ENCODE peak calls at places on chromosomes 12 and 14, in six cellular contexts. Q is tibial artery, V is uterus, C is heart left ventricle, B is lung, T is left ventricle myocardium inferior. N is an unnamed sample.

GRCh38 chr14:101972126-101972785 is 7.9 kb downstream of the DYNC1H1 start:
- DNase-seq in Q (peak), C (peak), V (peak), T (peak), B (peak), N (peak)

GRCh38 chr12:32466187-32466586 is 66.8 kb downstream of the FGD4 start:
- DNase-seq in Q (no peak), B (no peak), C (no peak), V (no peak), T (no peak), N (no peak)

GRCh38 chr12:113416091-113416754 is 6.0 kb upstream of the SDSL start:
- DNase-seq in C (no peak), Q (no peak), T (no peak), V (no peak), B (no peak), N (no peak)

GRCh38 chr12:15278816-15279658 is 43.3 kb upstream of the PTPRO start:
- DNase-seq in T (peak), V (peak), B (peak), Q (peak), C (peak), N (no peak)

GRCh38 chr12:7060353-7060954 is at the start of gene C1S:
- DNase-seq in T (peak), Q (peak), B (peak), V (peak), C (peak), N (peak)

GRCh38 chr14:90714811-90715210 is 101.4 kb downstream of the TTC7B start:
- DNase-seq in C (no peak), B (no peak), Q (no peak), V (no peak), T (no peak), N (no peak)

GRCh38 chr12:104790296-104791125 is 167.6 kb downstream of the SLC41A2 start:
- DNase-seq in V (peak), Q (peak), T (peak), C (peak), B (peak), N (no peak)

GRCh38 chr12:122473543-122474323 is 27.0 kb downstream of the ZCCHC8 start:
- DNase-seq in V (peak), B (no peak), T (no peak), C (no peak), Q (no peak), N (no peak)

GRCh38 chr12:124754949-124755800 is 108.5 kb downstream of the SCARB1 start:
- DNase-seq in C (peak), Q (peak), V (peak), T (peak), B (peak), N (no peak)

GRCh38 chr12:57001448-57001906 is 4.9 kb downstream of the ZBTB39 start:
- DNase-seq in T (peak), Q (no peak), C (peak), V (peak), B (peak), N (no peak)

GRCh38 chr14:94650444-94650775 is 38.2 kb downstream of the SERPINA3 start:
- DNase-seq in Q (no peak), B (no peak), C (no peak), V (no peak), T (no peak), N (no peak)

GRCh38 chr14:104749958-104750529 is 2.9 kb upstream of the SIVA1 start:
- DNase-seq in C (no peak), Q (no peak), T (no peak), V (no peak), B (no peak), N (no peak)

GRCh38 chr14:88902850-88903249 is 78.4 kb downstream of the TTC8 start:
- DNase-seq in C (no peak), Q (no peak), B (no peak), T (no peak), V (no peak), N (no peak)

GRCh38 chr12:111330800-111331752 is 37.8 kb downstream of the PHETA1 start:
- DNase-seq in V (no peak), T (no peak), C (no peak), B (no peak), Q (no peak), N (peak)

GRCh38 chr12:122452701-122453285 is 30.3 kb upstream of the CLIP1 start:
- DNase-seq in Q (no peak), C (no peak), T (no peak), B (no peak), V (no peak), N (no peak)

GRCh38 chr12:82415402-82415801 is 57.1 kb downstream of the METTL25 start:
- DNase-seq in Q (no peak), V (no peak), B (no peak), T (no peak), C (no peak), N (no peak)

GRCh38 chr14:99035712-99036593 is 236.0 kb downstream of the BCL11B start:
- DNase-seq in C (peak), V (peak), B (peak), Q (peak), T (peak), N (peak)

GRCh38 chr14:31206536-31207286 is 882 bp downstream of the HECTD1 start:
- DNase-seq in B (peak), V (peak), T (peak), Q (peak), C (peak), N (no peak)

GRCh38 chr14:62897057-62897456 is 148.2 kb downstream of the KCNH5 start:
- DNase-seq in B (no peak), T (no peak), Q (no peak), V (no peak), C (no peak), N (no peak)

GRCh38 chr12:66493841-66494240 is 185.0 kb downstream of the GRIP1 start:
- DNase-seq in C (no peak), T (no peak), B (no peak), V (no peak), Q (no peak), N (no peak)

GRCh38 chr12:59173696-59174095 is 253.4 kb upstream of the LRIG3 start:
- DNase-seq in C (no peak), Q (no peak), T (no peak), V (no peak), B (no peak), N (no peak)

GRCh38 chr12:104044158-104044557 is 5.8 kb downstream of the GLT8D2 start:
- DNase-seq in B (no peak), V (no peak), T (no peak), C (no peak), Q (no peak), N (no peak)

GRCh38 chr14:104287301-104288009 is 149.1 kb downstream of the KIF26A start:
- DNase-seq in C (no peak), T (peak), Q (peak), B (no peak), V (no peak), N (no peak)

GRCh38 chr12:51798507-51798906 is 50.0 kb downstream of the FIGNL2 start:
- DNase-seq in T (no peak), C (no peak), Q (no peak), B (no peak), V (no peak), N (no peak)

GRCh38 chr12:170361-171225 is 43.4 kb downstream of the SLC6A12 start:
- DNase-seq in T (no peak), Q (no peak), B (no peak), C (no peak), V (no peak), N (no peak)

GRCh38 chr12:50533971-50534370 is 29.2 kb downstream of the DIP2B start:
- DNase-seq in Q (no peak), C (no peak), V (no peak), T (no peak), B (no peak), N (no peak)

GRCh38 chr12:131105736-131106356 is 152.1 kb downstream of the ADGRD1 start:
- DNase-seq in V (no peak), T (no peak), B (no peak), C (no peak), Q (peak), N (no peak)

GRCh38 chr12:120720234-120720968 is 5.2 kb upstream of the ACADS start:
- DNase-seq in T (no peak), B (no peak), Q (no peak), V (no peak), C (no peak), N (peak)

GRCh38 chr12:30953946-30954766 is 27.6 kb downstream of the TSPAN11 start:
- DNase-seq in B (no peak), Q (no peak), T (no peak), C (no peak), V (no peak), N (no peak)

GRCh38 chr12:62146323-62146722 is 113.9 kb upstream of the USP15 start:
- DNase-seq in T (no peak), B (no peak), Q (no peak), V (no peak), C (no peak), N (no peak)

GRCh38 chr12:113112043-113112899 is 23.3 kb downstream of the RASAL1 start:
- DNase-seq in V (no peak), B (no peak), C (no peak), T (no peak), Q (no peak), N (no peak)

GRCh38 chr12:132608231-132609171 is 1.9 kb downstream of the LRCOL1 start:
- DNase-seq in Q (no peak), V (no peak), T (no peak), C (no peak), B (no peak), N (no peak)

GRCh38 chr14:81435578-81436295 is 35.6 kb upstream of the STON2 start:
- DNase-seq in C (peak), B (peak), V (peak), T (peak), Q (peak), N (no peak)

GRCh38 chr12:46915082-46915481 is 89.3 kb upstream of the SLC38A4 start:
- DNase-seq in V (peak), C (no peak), T (peak), B (no peak), Q (no peak), N (peak)

GRCh38 chr12:26636710-26637328 is 196.2 kb downstream of the ITPR2 start:
- DNase-seq in T (no peak), V (no peak), Q (no peak), C (no peak), B (no peak), N (no peak)

GRCh38 chr12:5746917-5747316 is 198.1 kb downstream of the ANO2 start:
- DNase-seq in Q (no peak), V (no peak), C (no peak), B (no peak), T (no peak), N (no peak)

GRCh38 chr12:92464911-92465310 is 237.9 kb upstream of the PLEKHG7 start:
- DNase-seq in T (no peak), Q (no peak), C (no peak), V (no peak), B (no peak), N (no peak)

GRCh38 chr12:92462049-92462448 is 240.7 kb upstream of the PLEKHG7 start:
- DNase-seq in T (no peak), Q (no peak), V (no peak), C (no peak), B (no peak), N (no peak)

GRCh38 chr12:92462527-92462926 is 240.3 kb upstream of the PLEKHG7 start:
- DNase-seq in B (no peak), T (no peak), V (no peak), Q (no peak), C (no peak), N (no peak)

GRCh38 chr12:92465786-92466185 is 237.0 kb upstream of the PLEKHG7 start:
- DNase-seq in B (no peak), C (no peak), T (no peak), Q (no peak), V (no peak), N (no peak)

DNA sequence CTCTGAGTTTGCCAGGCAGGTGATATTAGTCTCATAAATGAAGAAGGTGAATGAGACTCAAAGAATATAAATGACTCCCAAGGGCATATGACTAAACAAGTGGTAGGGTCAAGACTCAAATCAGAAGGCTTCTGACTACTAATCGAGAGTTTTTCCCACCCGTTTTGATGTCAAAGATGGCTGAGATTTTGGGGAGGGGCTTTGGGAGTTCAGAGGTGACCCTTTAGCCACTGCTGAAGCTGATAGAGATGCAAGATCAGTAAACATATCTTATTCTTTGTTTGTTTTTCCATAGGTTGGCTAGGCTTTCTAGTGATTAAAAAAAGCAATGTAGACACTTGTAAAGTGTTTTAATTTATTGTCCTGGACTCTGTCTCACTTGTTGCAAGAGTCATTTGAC is 239.6 kb upstream of the PLEKHG7 start:
- DNase-seq in T (no peak), V (no peak), Q (no peak), C (no peak), B (no peak), N (no peak)
- H3K4me3 ChIP-seq in T (no peak), V (no peak), Q (no peak), C (no peak), B (no peak), N (no peak)

GRCh38 chr12:93970892-93971688 is 177.3 kb upstream of the PLXNC1 start:
- DNase-seq in C (no peak), V (no peak), Q (no peak), B (no peak), T (no peak), N (no peak)
- TF ChIP-seq CTCF in C (no peak), V (no peak), Q (no peak), B (no peak), T (no peak), N (no peak)

GRCh38 chr14:61578745-61579144 is 116.6 kb upstream of the HIF1A start:
- DNase-seq in Q (no peak), T (no peak), B (no peak), C (no peak), V (no peak), N (no peak)
- H3K27ac ChIP-seq in Q (no peak), T (no peak), B (no peak), C (no peak), V (no peak), N (no peak)

DNA sequence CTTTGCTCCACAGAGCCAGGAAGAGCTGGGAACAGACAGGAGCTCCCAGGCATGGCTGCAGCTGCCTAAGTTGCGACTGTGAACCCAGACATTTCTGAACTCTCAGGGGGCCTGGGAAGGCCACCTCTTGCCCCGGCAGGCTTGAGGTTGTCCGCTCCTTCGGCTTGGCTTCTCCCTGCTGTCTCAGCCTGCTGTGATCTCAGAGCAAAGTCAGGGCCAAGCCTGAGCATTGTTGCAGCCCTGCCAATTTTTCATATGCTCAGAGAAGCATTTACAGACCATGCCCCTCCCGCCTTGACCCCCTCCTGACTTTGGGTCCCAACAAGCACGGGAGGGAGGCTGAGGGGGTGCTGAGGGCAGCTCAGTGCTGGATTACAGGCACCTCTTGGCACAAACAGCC is 1439.1 kb upstream of the FLRT2 start:
- DNase-seq in C (no peak), V (no peak), Q (no peak), B (no peak), T (no peak), N (no peak)
- H3K4me3 ChIP-seq in C (no peak), V (no peak), Q (no peak), B (no peak), T (no peak), N (no peak)

DNA sequence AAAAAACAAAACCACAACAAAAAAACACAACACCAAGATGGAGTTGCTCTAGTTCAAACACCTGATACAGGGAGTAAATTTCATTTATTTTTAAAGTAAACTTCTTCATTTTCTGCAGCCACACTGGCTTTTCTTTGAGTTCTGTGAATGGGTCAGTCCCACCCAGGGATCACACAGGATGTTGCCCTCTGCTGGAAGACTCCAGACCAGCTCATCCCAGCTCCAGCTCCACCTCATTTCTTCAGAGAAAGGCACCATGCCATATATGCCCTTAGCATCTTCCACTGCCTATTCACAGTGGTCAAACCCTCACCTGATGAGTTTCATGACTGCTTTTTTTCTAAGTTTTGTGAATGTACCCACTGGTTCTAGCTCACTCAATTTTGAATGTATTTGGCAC is 8.0 kb downstream of the GLIPR1 start:
- DNase-seq in B (no peak), T (no peak), V (no peak), Q (no peak), C (no peak), N (no peak)
- TF ChIP-seq CTCF in B (no peak), T (peak), V (peak), Q (peak), C (no peak), N (peak)